ENCODE peak calls at places on chromosomes 12 and 14, in five cellular contexts. One of them, this sample, is unnamed.

GRCh38 chr14:63344336-63344735 is 25.6 kb upstream of the GPHB5 start:
- DNase-seq in HCT116: no peak
- DNase-seq in K562: no peak
- DNase-seq in mesenchymal stem cell: no peak
- DNase-seq in PC-9: no peak
- DNase-seq in this sample: no peak

GRCh38 chr12:115817399-115817798 is 460.1 kb downstream of the MED13L start:
- DNase-seq in HCT116: no peak
- DNase-seq in K562: no peak
- DNase-seq in mesenchymal stem cell: peak; percentile 82
- DNase-seq in PC-9: no peak
- DNase-seq in this sample: no peak

GRCh38 chr12:113400362-113400761 is 3.3 kb downstream of the SDS start:
- DNase-seq in HCT116: no peak
- DNase-seq in K562: no peak
- DNase-seq in mesenchymal stem cell: no peak
- DNase-seq in PC-9: no peak
- DNase-seq in this sample: peak; percentile 79

GRCh38 chr14:89340782-89341181 is 76.3 kb downstream of the FOXN3 start:
- DNase-seq in HCT116: no peak
- DNase-seq in K562: no peak
- DNase-seq in mesenchymal stem cell: no peak
- DNase-seq in PC-9: no peak
- DNase-seq in this sample: no peak

GRCh38 chr12:52473738-52474137 is at the start of gene KRT6C:
- DNase-seq in HCT116: no peak
- DNase-seq in K562: no peak
- DNase-seq in mesenchymal stem cell: no peak
- DNase-seq in PC-9: no peak
- DNase-seq in this sample: no peak

GRCh38 chr14:85529803-85530574 is at the start of gene FLRT2:
- DNase-seq in HCT116: no peak
- DNase-seq in K562: no peak
- DNase-seq in mesenchymal stem cell: peak; percentile 72
- DNase-seq in PC-9: peak; percentile 2
- DNase-seq in this sample: peak; percentile 83

GRCh38 chr14:76848879-76849278 is 22.7 kb downstream of the LRRC74A start:
- DNase-seq in HCT116: peak; percentile 15
- DNase-seq in K562: peak; percentile 6
- DNase-seq in mesenchymal stem cell: no peak
- DNase-seq in PC-9: no peak
- DNase-seq in this sample: no peak

GRCh38 chr14:89621009-89621421 is 204.0 kb upstream of the FOXN3 start:
- DNase-seq in HCT116: no peak
- DNase-seq in K562: no peak
- DNase-seq in mesenchymal stem cell: no peak
- DNase-seq in PC-9: no peak
- DNase-seq in this sample: no peak

GRCh38 chr12:80135624-80136023 is 36.3 kb downstream of the OTOGL start:
- DNase-seq in HCT116: no peak
- DNase-seq in K562: no peak
- DNase-seq in mesenchymal stem cell: no peak
- DNase-seq in PC-9: no peak
- DNase-seq in this sample: peak; percentile 19

GRCh38 chr12:57640156-57641042 is 7.4 kb upstream of the B4GALNT1 start:
- DNase-seq in HCT116: no peak
- DNase-seq in K562: peak; percentile 47
- DNase-seq in mesenchymal stem cell: no peak
- DNase-seq in PC-9: no peak
- DNase-seq in this sample: peak; percentile 15

GRCh38 chr12:48601013-48601756 is 31.3 kb upstream of the LALBA start:
- DNase-seq in HCT116: no peak
- DNase-seq in K562: peak; percentile 62
- DNase-seq in mesenchymal stem cell: peak; percentile 36
- DNase-seq in PC-9: no peak
- DNase-seq in this sample: no peak

GRCh38 chr12:124392271-124392990 is 97.5 kb downstream of the RFLNA start:
- DNase-seq in HCT116: peak; percentile 55
- DNase-seq in K562: no peak
- DNase-seq in mesenchymal stem cell: peak; percentile 77
- DNase-seq in PC-9: peak; percentile 77
- DNase-seq in this sample: peak; percentile 93

GRCh38 chr12:46126050-46126727 is 135.8 kb upstream of the SCAF11 start:
- DNase-seq in HCT116: no peak
- DNase-seq in K562: no peak
- DNase-seq in mesenchymal stem cell: no peak
- DNase-seq in PC-9: no peak
- DNase-seq in this sample: peak; percentile 34

GRCh38 chr12:81417056-81417455 is 339.2 kb downstream of the ACSS3 start:
- DNase-seq in HCT116: no peak
- DNase-seq in K562: no peak
- DNase-seq in mesenchymal stem cell: no peak
- DNase-seq in PC-9: no peak
- DNase-seq in this sample: no peak

GRCh38 chr14:64786296-64787149 is 82.3 kb downstream of the PLEKHG3 start:
- DNase-seq in HCT116: no peak
- DNase-seq in K562: no peak
- DNase-seq in mesenchymal stem cell: no peak
- DNase-seq in PC-9: no peak
- DNase-seq in this sample: no peak

GRCh38 chr12:72010365-72010764 is 71.7 kb downstream of the TPH2 start:
- DNase-seq in HCT116: no peak
- DNase-seq in K562: no peak
- DNase-seq in mesenchymal stem cell: no peak
- DNase-seq in PC-9: no peak
- DNase-seq in this sample: no peak

GRCh38 chr12:69211172-69211571 is 28.2 kb upstream of the CPSF6 start:
- DNase-seq in HCT116: no peak
- DNase-seq in K562: no peak
- DNase-seq in mesenchymal stem cell: no peak
- DNase-seq in PC-9: no peak
- DNase-seq in this sample: no peak

GRCh38 chr14:24513009-24513408 is 4.9 kb upstream of the CMA1 start:
- DNase-seq in HCT116: no peak
- DNase-seq in K562: peak; percentile 11
- DNase-seq in mesenchymal stem cell: peak; percentile 1
- DNase-seq in PC-9: no peak
- DNase-seq in this sample: no peak

GRCh38 chr12:104586325-104587048 is 129.7 kb downstream of the CHST11 start:
- DNase-seq in HCT116: no peak
- DNase-seq in K562: no peak
- DNase-seq in mesenchymal stem cell: no peak
- DNase-seq in PC-9: no peak
- DNase-seq in this sample: no peak

GRCh38 chr12:84136862-84137367 is 775.7 kb downstream of the SLC6A15 start:
- DNase-seq in HCT116: no peak
- DNase-seq in K562: no peak
- DNase-seq in mesenchymal stem cell: peak; percentile 66
- DNase-seq in PC-9: no peak
- DNase-seq in this sample: no peak

GRCh38 chr12:103748002-103748401 is 93.0 kb downstream of the NT5DC3 start:
- DNase-seq in HCT116: no peak
- DNase-seq in K562: no peak
- DNase-seq in mesenchymal stem cell: no peak
- DNase-seq in PC-9: peak; percentile 12
- DNase-seq in this sample: no peak

GRCh38 chr14:66979083-66979974 is 209.9 kb upstream of the GARIN2 start:
- DNase-seq in HCT116: no peak
- DNase-seq in K562: no peak
- DNase-seq in mesenchymal stem cell: peak; percentile 11
- DNase-seq in PC-9: no peak
- DNase-seq in this sample: no peak

GRCh38 chr12:72083096-72083825 is 144.6 kb downstream of the TPH2 start:
- DNase-seq in HCT116: no peak
- DNase-seq in K562: no peak
- DNase-seq in mesenchymal stem cell: no peak
- DNase-seq in PC-9: no peak
- DNase-seq in this sample: no peak

GRCh38 chr12:105357162-105357691 is 26.7 kb downstream of the C12orf75 start:
- DNase-seq in HCT116: no peak
- DNase-seq in K562: no peak
- DNase-seq in mesenchymal stem cell: peak; percentile 15
- DNase-seq in PC-9: no peak
- DNase-seq in this sample: no peak

DNA sequence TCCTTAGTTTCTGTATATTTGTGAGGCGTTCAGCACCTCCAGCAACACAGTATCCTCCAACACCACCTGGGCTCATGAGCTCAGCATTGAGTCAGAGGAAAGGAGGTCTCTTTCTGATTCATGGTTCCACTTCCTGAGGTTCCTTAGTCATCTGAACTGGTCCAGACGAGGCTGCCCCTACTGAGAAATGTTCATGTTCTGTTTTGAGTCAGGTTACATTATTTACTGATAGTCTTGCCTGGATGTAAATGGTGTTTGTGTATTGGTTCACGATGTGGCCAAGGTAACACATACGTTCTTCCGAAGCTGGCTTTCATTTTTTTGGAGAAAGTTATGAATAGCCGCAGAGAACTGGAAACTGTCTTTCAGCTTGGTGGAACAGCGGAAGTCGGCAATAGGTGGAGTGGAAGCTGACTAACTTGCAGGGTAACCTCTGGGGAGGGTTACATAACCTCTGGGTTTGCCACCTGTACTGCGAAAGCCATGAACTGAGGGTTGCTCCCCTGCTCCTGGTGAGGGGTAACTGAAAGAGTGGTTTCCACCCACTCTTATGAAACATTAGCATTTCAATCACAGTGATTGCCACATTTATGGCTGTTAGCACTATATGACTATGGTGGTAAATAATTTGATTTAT is 42.2 kb upstream of the MANSC4 start:
- DNase-seq in HCT116: peak; percentile 22
- DNase-seq in K562: peak; percentile 60
- DNase-seq in mesenchymal stem cell: peak; percentile 70
- DNase-seq in PC-9: peak; percentile 67
- DNase-seq in this sample: peak; percentile 89
- H3K27ac ChIP-seq in HCT116: no peak overlapping the region
- H3K27ac ChIP-seq in K562: no peak overlapping the region
- H3K27ac ChIP-seq in mesenchymal stem cell: no peak overlapping the region
- H3K27ac ChIP-seq in PC-9: peak overlapping the region; percentile 97
- H3K27ac ChIP-seq in this sample: peak overlapping the region; percentile 35

DNA sequence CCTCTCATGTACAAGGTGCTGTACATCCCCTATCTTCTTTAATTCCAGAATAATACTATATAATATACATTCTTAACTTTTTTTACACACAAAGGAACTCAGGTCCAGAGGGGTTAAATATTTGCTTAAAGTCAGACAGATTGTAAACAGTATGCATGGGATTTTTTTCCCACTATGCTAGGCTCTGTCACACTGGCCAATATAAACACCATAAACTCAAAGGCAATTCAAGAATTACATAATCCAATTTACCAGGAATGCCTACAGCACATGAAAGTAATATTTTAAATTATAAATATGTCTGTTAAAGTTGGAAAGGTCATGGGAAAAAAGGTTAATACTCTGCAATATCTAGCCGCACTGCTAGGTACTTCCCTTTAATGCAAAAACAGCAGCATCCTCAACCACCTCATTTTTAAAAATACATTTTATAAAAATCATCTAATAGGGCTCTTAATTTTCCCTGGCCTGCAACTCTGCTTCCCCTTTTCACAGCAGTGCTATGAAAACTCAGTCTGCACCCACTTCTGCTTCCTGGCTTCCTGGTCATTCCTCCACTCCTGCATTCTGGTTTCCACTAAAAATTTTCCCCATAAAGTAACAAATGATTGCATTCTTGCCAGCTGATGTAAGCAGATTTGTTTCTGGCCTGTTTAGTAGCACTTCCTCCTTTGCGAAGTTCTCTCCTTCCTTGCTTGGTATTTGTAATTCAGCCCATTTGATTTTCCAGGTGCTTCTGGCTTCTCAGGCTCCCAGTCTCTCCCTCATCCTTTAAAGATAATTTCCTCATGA is 128.1 kb downstream of the ITPR2 start:
- DNase-seq in HCT116: no peak
- DNase-seq in K562: no peak
- DNase-seq in mesenchymal stem cell: peak; percentile 47
- DNase-seq in PC-9: no peak
- DNase-seq in this sample: peak; percentile 19
- H3K4me2 ChIP-seq in HCT116: no peak overlapping the region
- H3K4me2 ChIP-seq in K562: no peak overlapping the region
- H3K4me2 ChIP-seq in mesenchymal stem cell: no peak overlapping the region
- H3K4me2 ChIP-seq in PC-9: no peak overlapping the region
- H3K4me2 ChIP-seq in this sample: peak overlapping the region; percentile 34

GRCh38 chr12:6312529-6313325 is 2.2 kb downstream of the PLEKHG6 start:
- DNase-seq in HCT116: no peak
- DNase-seq in K562: no peak
- DNase-seq in mesenchymal stem cell: peak; percentile 63
- DNase-seq in PC-9: peak; percentile 96
- DNase-seq in this sample: peak; percentile 91
- H3K27ac ChIP-seq in HCT116: peak overlapping the region; percentile 57
- H3K27ac ChIP-seq in K562: no peak overlapping the region
- H3K27ac ChIP-seq in mesenchymal stem cell: no peak overlapping the region
- H3K27ac ChIP-seq in PC-9: peak overlapping the region; percentile 97
- H3K27ac ChIP-seq in this sample: no peak overlapping the region

GRCh38 chr12:121953695-121954094 is 35.3 kb downstream of the CFAP251 start:
- DNase-seq in HCT116: no peak
- DNase-seq in K562: no peak
- DNase-seq in mesenchymal stem cell: no peak
- DNase-seq in PC-9: no peak
- DNase-seq in this sample: no peak
- H3K4me2 ChIP-seq in HCT116: no peak overlapping the region
- H3K4me2 ChIP-seq in K562: no peak overlapping the region
- H3K4me2 ChIP-seq in mesenchymal stem cell: no peak overlapping the region
- H3K4me2 ChIP-seq in PC-9: no peak overlapping the region
- H3K4me2 ChIP-seq in this sample: no peak overlapping the region